ENCODE peak calls at places on chromosomes 6 and 20, in four cellular contexts. E is left lung, P is mucosa of descending colon, M is D341Med. C is an unnamed sample.

GRCh38 chr20:14631011-14631410 is 293.6 kb upstream of the FLRT3 start:
- DNase-seq in M (no peak), E (no peak), P (peak; percentile 45), C (no peak)

GRCh38 chr6:157075549-157076426 is 247.5 kb downstream of the TMEM242 start:
- DNase-seq in P (no peak), E (no peak), M (no peak), C (no peak)

GRCh38 chr6:71252407-71252806 is 36.2 kb upstream of the OGFRL1 start:
- DNase-seq in P (no peak), E (no peak), M (no peak), C (no peak)

GRCh38 chr20:11585752-11586352 is 331.8 kb upstream of the BTBD3 start:
- DNase-seq in M (no peak), P (no peak), E (no peak), C (peak; percentile 22)

GRCh38 chr6:39029156-39030011 is 19.2 kb upstream of the GLP1R start:
- DNase-seq in E (no peak), P (peak; percentile 62), M (peak; percentile 82), C (no peak)

GRCh38 chr20:46354207-46354555 is 45.9 kb upstream of the CDH22 start:
- DNase-seq in P (no peak), E (no peak), M (no peak), C (no peak)

GRCh38 chr6:4224082-4224978 is 89.0 kb upstream of the ECI2 start:
- DNase-seq in M (no peak), P (no peak), E (no peak), C (no peak)

GRCh38 chr6:137171824-137172733 is 1.4 kb downstream of the IL22RA2 start:
- DNase-seq in P (no peak), M (no peak), E (no peak), C (no peak)

GRCh38 chr6:5401845-5402738 is 140.8 kb downstream of the FARS2 start:
- DNase-seq in P (no peak), M (no peak), E (no peak), C (no peak)

GRCh38 chr6:146813554-146813953 is 214.8 kb downstream of the ADGB start:
- DNase-seq in E (no peak), P (no peak), M (no peak), C (no peak)

GRCh38 chr20:17357238-17357637 is 130.4 kb downstream of the PCSK2 start:
- DNase-seq in M (no peak), E (no peak), P (no peak), C (peak; percentile 60)

GRCh38 chr20:25654487-25654886 is 30.7 kb upstream of the NANP start:
- DNase-seq in P (no peak), M (no peak), E (no peak), C (no peak)

GRCh38 chr20:48205281-48205782 is 420.1 kb upstream of the SULF2 start:
- DNase-seq in M (no peak), E (no peak), P (no peak), C (no peak)

GRCh38 chr20:33131949-33132822 is 35.8 kb upstream of the BPIFA2 start:
- DNase-seq in E (no peak), P (no peak), M (no peak), C (no peak)

GRCh38 chr6:127550403-127550802 is 26.6 kb upstream of the C6orf58 start:
- DNase-seq in E (no peak), M (no peak), P (no peak), C (no peak)

GRCh38 chr6:138406443-138406842 is 2.4 kb downstream of the HEBP2 start:
- DNase-seq in M (no peak), E (no peak), P (peak; percentile 65), C (no peak)